ENCODE peak calls at places on chromosomes 4 and X, in seven cellular contexts. V is iris pigment epithelial cell; K is stimulated activated CD4-positive, alpha-beta T cell treated with anti-CD3 and anti-CD28 coated beads, Interleukin-15, amount 100 ng/mL, for 1 hour; Y is gastrocnemius medialis; Q is HEK293T; Z is sciatic nerve; F is neuronal stem cell. P is an unnamed sample.

GRCh38 chr4:22167201-22167600 is 218.6 kb upstream of the KCNIP4 start:
- DNase-seq in V (no peak), K (no peak), Y (no peak), Q (no peak), Z (no peak), F (no peak), P (no peak)

GRCh38 chrX:6226053-6226645 is 2.5 kb downstream of the NLGN4X start:
- DNase-seq in V (no peak), K (no peak), Y (no peak), Q (no peak), Z (peak; percentile 63), F (peak; percentile 33), P (peak; percentile 52)

GRCh38 chr4:96260071-96260682 is 420.3 kb downstream of the PDHA2 start:
- DNase-seq in V (peak; percentile 2), K (no peak), Y (no peak), Q (no peak), Z (no peak), F (no peak), P (no peak)

GRCh38 chrX:12903646-12904045 is 2.8 kb upstream of the TLR8 start:
- DNase-seq in V (peak; percentile 50), K (no peak), Y (no peak), Q (no peak), Z (no peak), F (no peak), P (no peak)

GRCh38 chr4:52091811-52092210 is 40.7 kb downstream of the SPATA18 start:
- DNase-seq in V (peak; percentile 55), K (no peak), Y (no peak), Q (no peak), Z (no peak), F (no peak), P (no peak)

GRCh38 chr4:165502919-165503907 is 124.4 kb downstream of the CPE start:
- DNase-seq in V (peak; percentile 75), K (no peak), Y (no peak), Q (no peak), Z (no peak), F (no peak), P (no peak)

GRCh38 chr4:140653718-140654515 is 85.2 kb upstream of the UCP1 start:
- DNase-seq in V (peak; percentile 82), K (no peak), Y (no peak), Q (no peak), Z (no peak), F (peak; percentile 59), P (no peak)

GRCh38 chrX:132539611-132540010 is 50.8 kb upstream of the MBNL3 start:
- DNase-seq in V (no peak), K (no peak), Y (no peak), Q (no peak), Z (no peak), F (no peak), P (no peak)

GRCh38 chr4:176150704-176151103 is 44.7 kb downstream of the SPATA4 start:
- DNase-seq in V (no peak), K (no peak), Y (no peak), Q (no peak), Z (no peak), F (no peak), P (no peak)

GRCh38 chr4:5280845-5281244 is 229.6 kb downstream of the STK32B start:
- DNase-seq in V (no peak), K (no peak), Y (no peak), Q (no peak), Z (no peak), F (no peak), P (no peak)

GRCh38 chr4:117495802-117496201 is 410.4 kb upstream of the TRAM1L1 start:
- DNase-seq in V (no peak), K (no peak), Y (no peak), Q (no peak), Z (no peak), F (no peak), P (no peak)

GRCh38 chr4:83257811-83258210 is 26.8 kb downstream of the COQ2 start:
- DNase-seq in V (no peak), K (no peak), Y (no peak), Q (no peak), Z (no peak), F (no peak), P (no peak)

GRCh38 chr4:139656614-139657486 is 8.8 kb upstream of the MGST2 start:
- DNase-seq in V (peak; percentile 77), K (peak; percentile 6), Y (no peak), Q (peak; percentile 81), Z (no peak), F (peak; percentile 62), P (peak; percentile 7)

GRCh38 chr4:6493668-6494304 is 21.4 kb upstream of the PPP2R2C start:
- DNase-seq in V (peak; percentile 22), K (no peak), Y (no peak), Q (no peak), Z (no peak), F (peak; percentile 8), P (no peak)

GRCh38 chr4:26404597-26405323 is 83.9 kb downstream of the RBPJ start:
- DNase-seq in V (no peak), K (no peak), Y (no peak), Q (no peak), Z (no peak), F (no peak), P (no peak)

P was measured in amygdala.